ENCODE peak calls at places on chromosomes 6 and 20, in six cellular contexts. U is heart right ventricle, R is fibroblast of the aortic adventitia, O is cardiac fibroblast, J is epithelial cell of esophagus, A is A549. V is an unnamed sample.

GRCh38 chr6:113317870-113318269 is 539.3 kb upstream of the MARCKS start:
- DNase-seq in U (no peak), R (no peak), O (no peak), J (no peak), A (no peak), V (no peak)

GRCh38 chr6:151388997-151389639 is 2.2 kb downstream of the ZBTB2 start:
- DNase-seq in U (no peak), R (no peak), O (no peak), J (no peak), A (no peak), V (no peak)

GRCh38 chr20:21571841-21572690 is 58.2 kb upstream of the NKX2-2 start:
- DNase-seq in U (no peak), R (peak; percentile 20), O (peak; percentile 5), J (peak; percentile 15), A (no peak), V (peak; percentile 4)

GRCh38 chr6:136492409-136492808 is 57.8 kb downstream of the MAP7 start:
- DNase-seq in U (no peak), R (no peak), O (no peak), J (no peak), A (no peak), V (no peak)

GRCh38 chr6:50706575-50706974 is 6.8 kb upstream of the TFAP2D start:
- DNase-seq in U (no peak), R (no peak), O (no peak), J (no peak), A (no peak), V (no peak)

GRCh38 chr20:44057698-44058675 is 129.0 kb downstream of the JPH2 start:
- DNase-seq in U (no peak), R (peak; percentile 94), O (peak; percentile 58), J (no peak), A (no peak), V (peak; percentile 75)

GRCh38 chr6:35146453-35146852 is 5.3 kb upstream of the TCP11 start:
- DNase-seq in U (peak; percentile 40), R (peak; percentile 55), O (peak; percentile 69), J (peak; percentile 65), A (peak; percentile 42), V (peak; percentile 48)

GRCh38 chr6:8130399-8130798 is 28.1 kb upstream of the EEF1E1 start:
- DNase-seq in U (no peak), R (peak; percentile 21), O (peak; percentile 19), J (no peak), A (no peak), V (peak; percentile 41)

GRCh38 chr6:160464744-160465143 is 116.6 kb downstream of the SLC22A3 start:
- DNase-seq in U (no peak), R (no peak), O (no peak), J (no peak), A (no peak), V (no peak)

GRCh38 chr20:19090332-19090731 is 122.1 kb upstream of the SLC24A3 start:
- DNase-seq in U (no peak), R (no peak), O (no peak), J (no peak), A (no peak), V (no peak)

GRCh38 chr20:2004171-2004570 is 10.3 kb upstream of the PDYN start:
- DNase-seq in U (no peak), R (no peak), O (no peak), J (no peak), A (no peak), V (no peak)

GRCh38 chr20:40897177-40897700 is 131.4 kb upstream of the TOP1 start:
- DNase-seq in U (no peak), R (peak; percentile 57), O (peak; percentile 26), J (no peak), A (no peak), V (peak; percentile 72)

GRCh38 chr20:40895182-40895581 is 133.4 kb upstream of the TOP1 start:
- DNase-seq in U (no peak), R (no peak), O (no peak), J (no peak), A (no peak), V (no peak)

GRCh38 chr20:40890635-40891034 is 138.0 kb upstream of the TOP1 start:
- DNase-seq in U (no peak), R (no peak), O (no peak), J (no peak), A (no peak), V (no peak)

GRCh38 chr20:40893610-40894242 is 134.9 kb upstream of the TOP1 start:
- DNase-seq in U (no peak), R (no peak), O (no peak), J (no peak), A (no peak), V (no peak)

DNA sequence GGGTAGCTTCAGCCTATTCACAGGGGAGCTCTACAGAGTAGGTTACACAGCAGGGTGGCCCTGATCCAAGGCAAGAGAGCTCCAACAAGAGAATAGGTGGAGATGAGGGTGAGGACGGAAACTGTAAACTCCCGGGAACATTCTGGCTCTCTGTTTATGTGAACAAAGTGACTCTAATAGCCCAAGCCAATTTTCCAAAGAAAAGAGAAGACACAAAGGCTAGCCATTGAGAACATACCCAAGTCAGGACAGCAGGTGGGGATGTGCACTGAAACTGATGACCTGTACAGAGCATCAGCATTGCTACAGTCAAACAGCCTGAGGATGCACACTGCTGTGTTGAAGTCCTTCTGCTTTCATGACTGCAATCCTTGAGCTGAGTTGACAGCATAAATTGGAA is 136.0 kb upstream of the TOP1 start:
- DNase-seq in U (no peak), R (no peak), O (no peak), J (no peak), A (no peak), V (no peak)
- TF ChIP-seq CTCF in U (no peak), R (no peak), O (no peak), J (no peak), A (no peak), V (no peak)

GRCh38 chr6:46323966-46324622 is 153.3 kb upstream of the ENPP5 start:
- DNase-seq in U (no peak), R (no peak), O (no peak), J (no peak), A (no peak), V (no peak)
- H3K4me3 ChIP-seq in U (no peak overlapping the region), R (no peak overlapping the region), O (no peak overlapping the region), J (no peak overlapping the region), A (no peak overlapping the region), V (peak overlapping the region; percentile 52)

GRCh38 chr6:170512249-170512648 is 40.9 kb downstream of the PSMB1 start:
- DNase-seq in U (no peak), R (no peak), O (no peak), J (peak; percentile 78), A (no peak), V (no peak)
- TF ChIP-seq CTCF in U (no peak), R (no peak), O (no peak), J (no peak), A (no peak), V (no peak)

DNA sequence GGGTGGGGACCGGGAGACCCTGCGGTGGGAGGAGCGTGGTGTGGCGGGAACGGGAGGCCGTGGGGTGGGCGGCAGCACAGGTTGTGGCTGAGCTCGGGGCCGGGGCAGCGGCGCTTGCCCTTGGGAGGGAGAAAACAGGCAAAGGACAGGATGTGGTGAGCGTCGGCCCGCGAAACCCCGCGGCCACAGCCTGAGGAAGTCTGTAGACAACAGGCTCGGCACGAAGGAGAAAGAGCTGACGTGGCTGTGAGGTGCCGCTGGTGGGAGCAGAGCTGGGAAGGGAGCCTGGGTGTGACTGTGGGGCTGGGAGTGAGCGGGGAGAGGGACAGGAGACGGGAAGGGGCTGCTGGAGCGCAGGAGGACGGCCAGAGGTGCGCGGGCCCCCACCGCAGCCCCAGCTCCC is 202.9 kb downstream of the DLL1 start:
- DNase-seq in U (no peak), R (no peak), O (no peak), J (no peak), A (no peak), V (no peak)
- H3K4me3 ChIP-seq in U (no peak overlapping the region), R (no peak overlapping the region), O (no peak overlapping the region), J (no peak overlapping the region), A (no peak overlapping the region), V (no peak overlapping the region)

GRCh38 chr6:28347119-28347518 is 2.6 kb upstream of the ZKSCAN3 start:
- DNase-seq in U (no peak), R (no peak), O (no peak), J (no peak), A (no peak), V (no peak)

GRCh38 chr6:28351087-28351486 is 1.3 kb downstream of the ZKSCAN3 start:
- DNase-seq in U (no peak), R (no peak), O (no peak), J (no peak), A (no peak), V (no peak)

GRCh38 chr6:28351493-28351925 is 1.8 kb downstream of the ZKSCAN3 start:
- DNase-seq in U (no peak), R (no peak), O (no peak), J (no peak), A (no peak), V (no peak)

GRCh38 chr6:28349892-28350737 is at the start of gene ZKSCAN3:
- DNase-seq in U (peak; percentile 85), R (peak; percentile 75), O (peak; percentile 78), J (peak; percentile 86), A (peak; percentile 75), V (peak; percentile 68)

GRCh38 chr6:28349344-28349891 is 329 bp upstream of the ZKSCAN3 start:
- DNase-seq in U (no peak), R (no peak), O (no peak), J (no peak), A (no peak), V (no peak)
- TF ChIP-seq CTCF in U (no peak), R (no peak), O (no peak), J (no peak), A (no peak), V (no peak)

DNA sequence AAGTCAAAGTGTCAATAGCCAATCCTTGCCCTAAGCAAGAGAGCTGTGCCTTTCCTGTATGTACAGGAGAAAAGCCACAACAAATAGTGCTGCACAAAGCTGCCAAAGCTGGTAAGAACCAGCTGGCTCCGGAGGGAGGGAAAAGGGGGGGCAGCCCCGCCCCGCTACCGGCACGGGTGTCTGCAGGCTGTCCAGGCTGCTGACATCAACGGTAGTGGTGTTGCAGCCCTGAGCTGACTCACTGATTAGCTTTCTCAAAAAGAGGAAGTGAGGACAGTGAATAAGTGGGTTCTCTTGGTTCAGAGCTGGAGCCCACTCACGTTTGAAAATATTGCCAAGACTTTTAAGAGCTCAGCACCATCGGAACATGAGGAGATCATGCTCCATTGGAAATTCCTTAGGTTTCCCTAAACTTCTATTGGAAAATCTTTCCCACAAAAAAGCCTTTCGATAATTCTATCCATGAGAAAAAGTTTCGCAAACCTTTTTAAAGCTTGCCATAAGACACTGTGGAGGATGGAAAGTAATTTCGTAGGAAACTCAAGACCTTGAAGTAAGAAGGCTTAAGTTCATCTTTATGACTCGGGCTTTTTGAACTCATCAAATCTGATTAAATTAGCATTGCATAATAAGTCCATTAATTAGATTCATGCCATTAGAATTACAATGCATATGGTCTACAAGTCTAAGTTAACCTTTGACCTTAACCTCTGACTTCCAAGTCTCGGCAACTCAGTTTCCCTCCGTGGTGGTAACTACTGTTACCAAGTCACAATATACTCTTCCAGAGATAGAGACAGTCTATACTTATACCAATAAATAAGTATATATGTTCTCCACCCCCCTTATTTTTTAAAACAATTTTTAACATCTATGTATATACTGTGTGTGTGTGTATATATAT is 67.0 kb downstream of the TNFRSF21 start:
- DNase-seq in U (peak; percentile 88), R (peak; percentile 90), O (peak; percentile 97), J (peak; percentile 94), A (peak; percentile 82), V (peak; percentile 97)
- H3K4me3 ChIP-seq in U (no peak overlapping the region), R (no peak overlapping the region), O (no peak overlapping the region), J (no peak overlapping the region), A (no peak overlapping the region), V (peak overlapping the region; percentile 17)